ENCODE peak calls at places on chromosomes 5 and 9, in six cellular contexts. S, T, Q, G, H and C are unnamed samples.

GRCh38 chr9:116285320-116285719 is 131.7 kb downstream of the PAPPA start:
- DNase-seq in Q (peak), H (no peak), S (no peak), G (no peak), T (no peak), C (no peak)

GRCh38 chr5:87268970-87269377 is 1.3 kb downstream of the RASA1 start:
- DNase-seq in T (peak), G (no peak), S (no peak), Q (no peak), H (no peak), C (no peak)

GRCh38 chr5:56012281-56012963 is 17.7 kb upstream of the IL6ST start:
- DNase-seq in T (peak), H (peak), G (no peak), Q (no peak), S (no peak), C (no peak)

GRCh38 chr5:68251386-68251785 is 35.8 kb downstream of the PIK3R1 start:
- DNase-seq in Q (no peak), H (no peak), G (no peak), T (peak), S (no peak), C (no peak)

GRCh38 chr5:172524573-172525021 is 70.3 kb upstream of the SH3PXD2B start:
- DNase-seq in T (no peak), Q (no peak), S (no peak), H (no peak), G (no peak), C (no peak)

GRCh38 chr9:106921989-106922388 is 59.0 kb downstream of the ZNF462 start:
- DNase-seq in Q (no peak), H (no peak), T (no peak), G (no peak), S (no peak), C (no peak)

GRCh38 chr5:140835622-140836510 is 1.8 kb downstream of the PCDHA7 start:
- DNase-seq in Q (no peak), G (no peak), T (no peak), H (no peak), S (no peak), C (no peak)

GRCh38 chr5:172740483-172741205 is 30.4 kb downstream of the DUSP1 start:
- DNase-seq in H (no peak), Q (no peak), S (no peak), G (no peak), T (no peak), C (no peak)

GRCh38 chr5:140348104-140348503 is 1.7 kb upstream of the HBEGF start:
- DNase-seq in G (no peak), Q (no peak), H (no peak), S (no peak), T (no peak), C (no peak)

GRCh38 chr9:85960688-85961093 is 19.7 kb downstream of the NAA35 start:
- DNase-seq in S (no peak), T (peak), Q (no peak), G (no peak), H (no peak), C (peak)

GRCh38 chr9:82829818-82830217 is 233.1 kb downstream of the RASEF start:
- DNase-seq in Q (no peak), G (no peak), H (no peak), S (no peak), T (no peak), C (no peak)

GRCh38 chr5:36688722-36689121 is 82.3 kb downstream of the SLC1A3 start:
- DNase-seq in S (peak), G (no peak), H (peak), T (no peak), Q (peak), C (no peak)

GRCh38 chr9:214488-215448 is at the start of gene DOCK8:
- DNase-seq in G (no peak), H (peak), S (peak), Q (peak), T (peak), C (no peak)
- TF ChIP-seq EZH2 in G (no peak), H (no peak), S (no peak), Q (no peak), T (peak), C (peak)

GRCh38 chr5:113345261-113345940 is 89.4 kb downstream of the TSSK1B start:
- DNase-seq in H (no peak), G (no peak), S (no peak), T (no peak), Q (no peak), C (no peak)
- TF ChIP-seq POLR2AphosphoS5 in H (no peak), G (no peak), S (no peak), T (no peak), Q (no peak), C (no peak)

GRCh38 chr5:76953551-76954382 is 922 bp downstream of the CRHBP start:
- DNase-seq in T (peak), Q (peak), G (no peak), S (no peak), H (no peak), C (no peak)
- TF ChIP-seq EZH2 in T (peak), Q (peak), G (no peak), S (no peak), H (no peak), C (no peak)

GRCh38 chr5:180155331-180155881 is 53.6 kb downstream of the RASGEF1C start:
- DNase-seq in T (no peak), S (no peak), G (no peak), Q (no peak), H (no peak), C (no peak)
- TF ChIP-seq POLR2AphosphoS5 in T (no peak), S (no peak), G (no peak), Q (no peak), H (no peak), C (no peak)

DNA sequence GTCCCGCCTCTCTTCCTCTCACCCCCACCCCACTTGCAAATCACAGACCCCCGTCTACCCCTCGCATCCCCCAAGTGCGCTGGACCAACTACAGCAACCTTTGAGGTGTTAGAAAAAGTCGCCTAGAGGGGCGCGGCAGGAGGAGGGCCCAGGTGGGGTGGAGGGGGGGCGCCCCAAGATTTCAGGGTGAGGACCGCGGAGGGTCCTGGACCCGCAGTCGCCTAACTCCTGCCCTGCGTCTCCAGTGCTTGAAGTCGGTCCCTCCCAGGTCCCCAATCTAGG is 381 bp upstream of the EGFLAM start:
- DNase-seq in Q (no peak), T (no peak), H (no peak), G (no peak), S (no peak), C (no peak)
- TF ChIP-seq EZH2 in Q (peak), T (no peak), H (no peak), G (no peak), S (no peak), C (no peak)

GRCh38 chr5:4065472-4066320 is 470.1 kb downstream of the IRX1 start:
- DNase-seq in H (no peak), S (no peak), T (no peak), Q (peak), G (no peak), C (no peak)
- TF ChIP-seq POLR2AphosphoS5 in H (no peak), S (no peak), T (no peak), Q (no peak), G (no peak), C (no peak)